ENCODE peak calls at places on chromosomes 7 and 10, in four cellular contexts. One of them, this sample, is unnamed.

GRCh38 chr10:133043541-133044225 is 44.0 kb upstream of the ADGRA1 start:
- DNase-seq in GM12878: no peak
- DNase-seq in NT2/D1: no peak
- DNase-seq in H1: no peak
- DNase-seq in this sample: no peak

GRCh38 chr10:43115881-43116595 is 22.2 kb upstream of the CSGALNACT2 start:
- DNase-seq in NT2/D1: no peak
- DNase-seq in GM12878: no peak
- DNase-seq in H1: no peak
- DNase-seq in this sample: no peak

GRCh38 chr7:151244156-151244870 is 4.2 kb downstream of the SMARCD3 start:
- DNase-seq in NT2/D1: no peak
- DNase-seq in GM12878: peak
- DNase-seq in H1: no peak
- DNase-seq in this sample: no peak

GRCh38 chr7:25014735-25015134 is 34.8 kb upstream of the OSBPL3 start:
- DNase-seq in H1: no peak
- DNase-seq in GM12878: no peak
- DNase-seq in NT2/D1: no peak
- DNase-seq in this sample: no peak

GRCh38 chr7:14340415-14341079 is 351.1 kb upstream of the ETV1 start:
- DNase-seq in H1: no peak
- DNase-seq in NT2/D1: peak
- DNase-seq in GM12878: no peak
- DNase-seq in this sample: no peak

GRCh38 chr7:77570330-77571011 is 33.4 kb downstream of the PTPN12 start:
- DNase-seq in GM12878: no peak
- DNase-seq in NT2/D1: no peak
- DNase-seq in H1: no peak
- DNase-seq in this sample: no peak

GRCh38 chr7:23277359-23277989 is 21.7 kb upstream of the MALSU1 start:
- DNase-seq in GM12878: peak
- DNase-seq in NT2/D1: peak
- DNase-seq in H1: peak
- DNase-seq in this sample: peak

GRCh38 chr7:95190515-95190914 is 133.8 kb downstream of the PON1 start:
- DNase-seq in GM12878: no peak
- DNase-seq in H1: no peak
- DNase-seq in NT2/D1: no peak
- DNase-seq in this sample: no peak

GRCh38 chr7:35390146-35390545 is 136.2 kb upstream of the TBX20 start:
- DNase-seq in NT2/D1: no peak
- DNase-seq in GM12878: no peak
- DNase-seq in H1: no peak
- DNase-seq in this sample: no peak
- TF ChIP-seq ZNF274 in NT2/D1: no peak
- TF ChIP-seq ZNF274 in GM12878: no peak
- TF ChIP-seq ZNF274 in H1: no peak
- TF ChIP-seq ZNF274 in this sample: no peak

GRCh38 chr7:144018065-144018464 is 17.9 kb downstream of the OR6B1 start:
- DNase-seq in NT2/D1: no peak
- DNase-seq in GM12878: no peak
- DNase-seq in H1: no peak
- DNase-seq in this sample: no peak

GRCh38 chr7:144020340-144020739 is 20.2 kb downstream of the OR6B1 start:
- DNase-seq in H1: no peak
- DNase-seq in GM12878: no peak
- DNase-seq in NT2/D1: no peak
- DNase-seq in this sample: no peak

GRCh38 chr7:144022169-144022568 is 22.0 kb downstream of the OR6B1 start:
- DNase-seq in H1: no peak
- DNase-seq in GM12878: no peak
- DNase-seq in NT2/D1: peak
- DNase-seq in this sample: no peak

GRCh38 chr7:144023171-144023827 is 23.2 kb downstream of the OR6B1 start:
- DNase-seq in GM12878: no peak
- DNase-seq in H1: no peak
- DNase-seq in NT2/D1: no peak
- DNase-seq in this sample: no peak

GRCh38 chr7:144019457-144019856 is 19.3 kb downstream of the OR6B1 start:
- DNase-seq in H1: peak
- DNase-seq in NT2/D1: peak
- DNase-seq in GM12878: no peak
- DNase-seq in this sample: no peak
- TF ChIP-seq ZNF274 in H1: no peak
- TF ChIP-seq ZNF274 in NT2/D1: no peak
- TF ChIP-seq ZNF274 in GM12878: no peak
- TF ChIP-seq ZNF274 in this sample: no peak

GRCh38 chr10:117364121-117364960 is 10.9 kb downstream of the PDZD8 start:
- DNase-seq in NT2/D1: no peak
- DNase-seq in H1: no peak
- DNase-seq in GM12878: no peak
- DNase-seq in this sample: no peak
- TF ChIP-seq ZNF274 in NT2/D1: no peak
- TF ChIP-seq ZNF274 in H1: no peak
- TF ChIP-seq ZNF274 in GM12878: no peak
- TF ChIP-seq ZNF274 in this sample: no peak

DNA sequence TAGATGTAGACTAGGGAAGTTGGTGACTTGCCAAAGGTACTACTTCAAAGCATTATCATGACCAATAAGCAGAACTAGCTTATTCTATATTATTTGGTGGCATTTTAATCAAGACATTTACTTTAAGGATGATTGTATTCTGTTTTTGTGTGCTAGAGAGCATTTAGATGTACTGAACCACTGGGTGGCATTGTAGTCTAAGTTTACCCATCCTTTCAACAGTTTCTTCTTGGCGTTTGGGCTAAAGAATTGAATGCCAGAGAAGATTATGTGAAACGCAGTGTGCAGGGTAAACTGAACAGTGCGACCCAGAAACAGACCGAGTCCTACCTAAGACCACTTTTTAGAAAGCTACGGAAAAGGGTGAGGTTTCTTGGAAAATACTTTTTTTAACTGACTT is 26.8 kb downstream of the PRPF18 start:
- DNase-seq in H1: no peak
- DNase-seq in NT2/D1: no peak
- DNase-seq in GM12878: no peak
- DNase-seq in this sample: no peak
- TF ChIP-seq ZNF274 in H1: no peak
- TF ChIP-seq ZNF274 in NT2/D1: no peak
- TF ChIP-seq ZNF274 in GM12878: no peak
- TF ChIP-seq ZNF274 in this sample: no peak

This sample was measured in HCT116.